ENCODE peak calls at places on chromosomes 11 and 22, in four cellular contexts. K is T-helper 9 cell, D is Caco-2, H is pons. V is an unnamed sample.

GRCh38 chr11:73367482-73368024 is 8.6 kb upstream of the RELT start:
- DNase-seq in K (no peak), D (no peak), H (no peak), V (no peak)

GRCh38 chr11:121225402-121225801 is 67.2 kb upstream of the SC5D start:
- DNase-seq in K (no peak), D (no peak), H (no peak), V (no peak)

GRCh38 chr11:31772412-31772811 is 38.7 kb downstream of the PAX6 start:
- DNase-seq in K (no peak), D (no peak), H (no peak), V (no peak)

GRCh38 chr11:1071571-1072115 is 3.0 kb upstream of the MUC2 start:
- DNase-seq in K (no peak), D (no peak), H (no peak), V (no peak)

GRCh38 chr11:74687237-74688005 is 43.8 kb downstream of the CHRDL2 start:
- DNase-seq in K (no peak), D (no peak), H (no peak), V (no peak)

GRCh38 chr11:19987243-19987870 is 172.9 kb downstream of the DBX1 start:
- DNase-seq in K (no peak), D (peak), H (no peak), V (no peak)

GRCh38 chr22:27110985-27111451 is 453.6 kb downstream of the MIAT start:
- DNase-seq in K (no peak), D (peak), H (no peak), V (no peak)

GRCh38 chr11:33891714-33892327 is at the start of gene LMO2:
- DNase-seq in K (no peak), D (no peak), H (peak), V (no peak)

GRCh38 chr22:25382762-25383161 is 163.3 kb downstream of the CRYBB2 start:
- DNase-seq in K (no peak), D (no peak), H (no peak), V (no peak)

GRCh38 chr22:21026783-21027692 is 5.3 kb downstream of the SLC7A4 start:
- DNase-seq in K (no peak), D (peak), H (no peak), V (no peak)

GRCh38 chr22:41382098-41382578 is 396 bp downstream of the TEF start:
- DNase-seq in K (peak), D (no peak), H (peak), V (peak)

GRCh38 chr11:942853-943252 is 17.2 kb downstream of the AP2A2 start:
- DNase-seq in K (no peak), D (no peak), H (no peak), V (peak)

GRCh38 chr11:113408206-113408605 is 20.6 kb downstream of the ANKK1 start:
- DNase-seq in K (no peak), D (no peak), H (no peak), V (no peak)

GRCh38 chr11:78371221-78371899 is 46.3 kb downstream of the GAB2 start:
- DNase-seq in K (no peak), D (no peak), H (peak), V (no peak)

GRCh38 chr22:50191041-50191740 is 5.5 kb downstream of the TRABD start:
- DNase-seq in K (peak), D (no peak), H (peak), V (no peak)

GRCh38 chr22:31692186-31692886 is 30.3 kb upstream of the PISD start:
- DNase-seq in K (no peak), D (no peak), H (no peak), V (no peak)

GRCh38 chr11:269146-269890 is 8.9 kb upstream of the NLRP6 start:
- DNase-seq in K (no peak), D (no peak), H (peak), V (no peak)

GRCh38 chr11:73141031-73141308 is 1.1 kb downstream of the FCHSD2 start:
- DNase-seq in K (no peak), D (peak), H (no peak), V (no peak)

GRCh38 chr11:8813658-8814057 is 97.3 kb upstream of the AKIP1 start:
- DNase-seq in K (no peak), D (peak), H (peak), V (peak)

GRCh38 chr11:73645570-73645969 is 811 bp upstream of the PLEKHB1 start:
- DNase-seq in K (no peak), D (no peak), H (no peak), V (no peak)

GRCh38 chr11:17405232-17406005 is 17.0 kb upstream of the KCNJ11 start:
- DNase-seq in K (no peak), D (peak), H (peak), V (peak)

GRCh38 chr11:27621440-27622161 is 78.7 kb downstream of the BDNF start:
- DNase-seq in K (no peak), D (no peak), H (peak), V (no peak)

GRCh38 chr11:65743928-65744698 is 23.5 kb upstream of the RNASEH2C start:
- DNase-seq in K (no peak), D (peak), H (peak), V (no peak)

GRCh38 chr11:77129069-77129840 is 1.2 kb downstream of the MYO7A start:
- DNase-seq in K (no peak), D (no peak), H (no peak), V (no peak)

GRCh38 chr11:96748639-96749370 is 359.0 kb downstream of the JRKL start:
- DNase-seq in K (no peak), D (no peak), H (no peak), V (no peak)

GRCh38 chr11:79312591-79313267 is 128.1 kb downstream of the TENM4 start:
- DNase-seq in K (no peak), D (no peak), H (peak), V (peak)

GRCh38 chr11:66317322-66317765 is 500 bp upstream of the CD248 start:
- DNase-seq in K (no peak), D (no peak), H (no peak), V (no peak)

GRCh38 chr22:30435674-30436126 is 10.1 kb downstream of the MTFP1 start:
- DNase-seq in K (peak), D (no peak), H (no peak), V (no peak)

GRCh38 chr22:40076702-40077645 is 82.2 kb downstream of the FAM83F start:
- DNase-seq in K (no peak), D (no peak), H (no peak), V (no peak)

GRCh38 chr11:72896431-72896830 is 82.2 kb downstream of the ATG16L2 start:
- DNase-seq in K (no peak), D (no peak), H (no peak), V (no peak)

V was measured in midbrain.